ENCODE peak calls at places on chromosomes 3 and 15, in ten cellular contexts. G is ovary, A is cardiac fibroblast, C is GM12878, W is A549, N is fibroblast of lung, L is Panc1, Z is GM10248, M is Caco-2, B is transverse colon. T is an unnamed sample.

GRCh38 chr3:30912304-30912703 is 17.8 kb upstream of the GADL1 start:
- DNase-seq in G (no peak), A (no peak), C (no peak), W (no peak), N (no peak), L (no peak), Z (no peak), M (no peak), B (no peak), T (no peak)

GRCh38 chr3:9398715-9399708 is 1.6 kb downstream of the SETD5 start:
- DNase-seq in G (no peak), A (peak; percentile 59), C (no peak), W (no peak), N (peak; percentile 54), L (no peak), Z (peak; percentile 34), M (no peak), B (no peak), T (peak; percentile 57)

GRCh38 chr3:184742676-184743135 is 30.8 kb upstream of the MAGEF1 start:
- DNase-seq in G (no peak), A (no peak), C (no peak), W (no peak), N (no peak), L (no peak), Z (no peak), M (no peak), B (no peak), T (no peak)

GRCh38 chr15:90979582-90979981 is 14.8 kb downstream of the PRC1 start:
- DNase-seq in G (no peak), A (no peak), C (no peak), W (no peak), N (no peak), L (no peak), Z (no peak), M (no peak), B (no peak), T (no peak)

GRCh38 chr3:180319461-180319860 is 282.5 kb upstream of the TTC14 start:
- DNase-seq in G (no peak), A (no peak), C (no peak), W (no peak), N (peak; percentile 2), L (no peak), Z (no peak), M (no peak), B (no peak), T (no peak)

GRCh38 chr15:80791004-80791403 is 11.8 kb downstream of the CEMIP start:
- DNase-seq in G (no peak), A (no peak), C (no peak), W (no peak), N (no peak), L (no peak), Z (no peak), M (no peak), B (no peak), T (no peak)

GRCh38 chr3:141498592-141499223 is 11.9 kb downstream of the RASA2 start:
- DNase-seq in G (no peak), A (no peak), C (peak; percentile 74), W (no peak), N (no peak), L (no peak), Z (peak; percentile 25), M (no peak), B (peak; percentile 68), T (no peak)

GRCh38 chr15:69126054-69126469 is 34.4 kb upstream of the GLCE start:
- DNase-seq in G (no peak), A (peak; percentile 94), C (no peak), W (no peak), N (peak; percentile 45), L (no peak), Z (no peak), M (no peak), B (no peak), T (peak; percentile 96)

GRCh38 chr3:53704363-53704725 is 141.9 kb downstream of the CHDH start:
- DNase-seq in G (no peak), A (no peak), C (no peak), W (no peak), N (no peak), L (no peak), Z (no peak), M (no peak), B (no peak), T (no peak)

GRCh38 chr15:99749386-99749785 is 16.1 kb upstream of the LYSMD4 start:
- DNase-seq in G (no peak), A (no peak), C (no peak), W (no peak), N (peak; percentile 10), L (no peak), Z (no peak), M (no peak), B (peak; percentile 33), T (no peak)

GRCh38 chr3:97009427-97010019 is 195.1 kb downstream of the EPHA6 start:
- DNase-seq in G (no peak), A (no peak), C (no peak), W (no peak), N (no peak), L (no peak), Z (no peak), M (no peak), B (no peak), T (no peak)

GRCh38 chr3:53806182-53807116 is 39.8 kb downstream of the CHDH start:
- DNase-seq in G (no peak), A (peak; percentile 55), C (peak; percentile 13), W (no peak), N (peak; percentile 88), L (no peak), Z (peak; percentile 48), M (no peak), B (peak; percentile 65), T (peak; percentile 51)

GRCh38 chr15:85312486-85312885 is 67.9 kb upstream of the AKAP13 start:
- DNase-seq in G (no peak), A (peak; percentile 29), C (peak; percentile 77), W (no peak), N (peak; percentile 66), L (no peak), Z (peak; percentile 82), M (no peak), B (no peak), T (peak; percentile 46)

DNA sequence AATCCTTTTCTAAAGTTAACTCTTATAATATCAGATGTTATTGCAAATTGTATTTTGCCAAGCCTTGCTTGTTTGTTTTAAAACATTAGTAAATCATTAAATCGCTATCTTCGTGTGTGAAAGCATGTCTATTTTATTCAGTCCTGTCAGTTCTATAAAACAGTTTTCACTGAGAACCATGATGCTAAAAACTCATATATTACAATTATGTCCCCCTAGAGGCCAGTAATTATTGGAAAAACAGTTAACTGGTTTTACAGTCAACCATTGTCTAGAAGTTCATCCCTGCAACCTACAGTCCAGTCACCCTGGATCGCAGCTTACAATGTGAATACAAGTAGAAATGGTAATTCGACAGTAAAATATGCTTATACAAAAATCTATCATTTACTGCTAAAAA is 311.5 kb upstream of the ROBO2 start:
- DNase-seq in G (no peak), A (no peak), C (no peak), W (no peak), N (no peak), L (no peak), Z (no peak), M (no peak), B (no peak), T (no peak)
- TF ChIP-seq CTCF in G (no peak), A (no peak), C (no peak), W (no peak), N (peak; percentile 5), L (no peak), Z (no peak), M (no peak), B (no peak), T (no peak)

GRCh38 chr3:19903649-19904048 is 30.4 kb downstream of the EFHB start:
- DNase-seq in G (no peak), A (no peak), C (no peak), W (no peak), N (no peak), L (no peak), Z (no peak), M (no peak), B (no peak), T (no peak)
- TF ChIP-seq CTCF in G (no peak), A (no peak), C (no peak), W (no peak), N (no peak), L (no peak), Z (no peak), M (no peak), B (no peak), T (no peak)

GRCh38 chr15:44194397-44195150 is 497 bp downstream of the FRMD5 start:
- DNase-seq in G (no peak), A (peak; percentile 79), C (no peak), W (peak; percentile 30), N (peak; percentile 89), L (peak; percentile 54), Z (peak; percentile 28), M (peak; percentile 41), B (peak; percentile 58), T (peak; percentile 89)

GRCh38 chr15:44199393-44199792 is 4.3 kb upstream of the FRMD5 start:
- DNase-seq in G (no peak), A (no peak), C (no peak), W (no peak), N (no peak), L (no peak), Z (no peak), M (no peak), B (no peak), T (no peak)

GRCh38 chr15:44193651-44194396 is 1.2 kb downstream of the FRMD5 start:
- DNase-seq in G (no peak), A (peak; percentile 38), C (no peak), W (peak; percentile 8), N (peak; percentile 56), L (no peak), Z (no peak), M (no peak), B (no peak), T (peak; percentile 58)

GRCh38 chr15:44195151-44195740 is at the start of gene FRMD5:
- DNase-seq in G (peak; percentile 72), A (peak; percentile 97), C (peak; percentile 74), W (peak; percentile 83), N (peak; percentile 96), L (peak; percentile 97), Z (peak; percentile 92), M (peak; percentile 96), B (peak; percentile 92), T (peak; percentile 97)
- TF ChIP-seq CTCF in G (no peak), A (peak; percentile 63), C (peak; percentile 17), W (no peak), N (peak; percentile 62), L (peak; percentile 21), Z (no peak), M (peak; percentile 18), B (peak; percentile 56), T (peak; percentile 58)

GRCh38 chr3:186653984-186654383 is 11.8 kb upstream of the HRG start:
- DNase-seq in G (no peak), A (no peak), C (no peak), W (peak; percentile 15), N (no peak), L (no peak), Z (no peak), M (peak; percentile 64), B (no peak), T (peak; percentile 3)
- TF ChIP-seq CTCF in G (no peak), A (no peak), C (no peak), W (no peak), N (peak; percentile 20), L (peak; percentile 25), Z (no peak), M (peak; percentile 18), B (no peak), T (no peak)

T was measured in fibroblast of pulmonary artery.